ENCODE peak calls at places on chromosomes 2 and 18, in six cellular contexts. M, U, S, H, L and V are unnamed samples.

GRCh38 chr2:151808258-151809072 is 19.8 kb downstream of the ARL5A start:
- DNase-seq in S (no peak), H (no peak), U (no peak), M (peak), L (no peak), V (peak)

GRCh38 chr2:29063056-29063455 is 11.3 kb downstream of the PCARE start:
- DNase-seq in M (no peak), U (no peak), H (no peak), S (no peak), L (no peak), V (no peak)

GRCh38 chr2:96664366-96664765 is 21.8 kb downstream of the FER1L5 start:
- DNase-seq in M (no peak), U (no peak), H (no peak), S (no peak), L (no peak), V (no peak)

GRCh38 chr2:10814571-10815331 is 2.2 kb upstream of the PDIA6 start:
- DNase-seq in S (no peak), H (no peak), M (peak), U (no peak), L (no peak), V (no peak)

GRCh38 chr2:52402128-52402527 is 1365.5 kb upstream of the CHAC2 start:
- DNase-seq in H (no peak), U (no peak), M (no peak), S (no peak), L (no peak), V (no peak)

GRCh38 chr18:6115710-6116109 is 220.4 kb upstream of the TMEM200C start:
- DNase-seq in M (no peak), L (no peak), U (no peak), H (no peak), S (no peak), V (no peak)

GRCh38 chr2:171522057-171522803 is at the start of gene CYBRD1:
- DNase-seq in H (no peak), S (no peak), U (no peak), L (peak), M (peak), V (peak)

GRCh38 chr2:58497189-58497588 is 256.1 kb upstream of the FANCL start:
- DNase-seq in S (no peak), U (no peak), L (no peak), H (no peak), M (no peak), V (peak)

GRCh38 chr2:9813312-9814128 is 29.8 kb upstream of the TAF1B start:
- DNase-seq in L (no peak), H (peak), M (peak), S (peak), U (peak), V (peak)

GRCh38 chr2:236862961-236863728 is 222.5 kb upstream of the COPS8 start:
- DNase-seq in L (peak), U (no peak), H (no peak), M (no peak), S (no peak), V (peak)

GRCh38 chr2:223414646-223415045 is 187.5 kb downstream of the SCG2 start:
- DNase-seq in S (no peak), H (no peak), M (no peak), L (peak), U (no peak), V (peak)

GRCh38 chr2:47640356-47640755 is 142.6 kb upstream of the MSH6 start:
- DNase-seq in L (no peak), U (no peak), H (no peak), S (no peak), M (no peak), V (no peak)

GRCh38 chr2:22360735-22361374 is 1024.1 kb upstream of the KLHL29 start:
- DNase-seq in S (no peak), M (no peak), L (no peak), U (no peak), H (no peak), V (peak)

GRCh38 chr18:27750014-27750413 is 426.9 kb downstream of the CDH2 start:
- DNase-seq in S (no peak), M (peak), U (no peak), L (no peak), H (no peak), V (peak)

GRCh38 chr2:853203-853870 is 97.3 kb upstream of the SNTG2 start:
- DNase-seq in S (no peak), L (no peak), H (no peak), M (no peak), U (no peak), V (no peak)

GRCh38 chr2:21774691-21775090 is 650.9 kb downstream of the TDRD15 start:
- DNase-seq in H (no peak), S (no peak), U (no peak), L (no peak), M (no peak), V (no peak)

GRCh38 chr2:9138507-9139085 is 68.0 kb upstream of the ASAP2 start:
- DNase-seq in L (no peak), H (no peak), S (no peak), M (no peak), U (no peak), V (peak)

GRCh38 chr2:42086500-42086953 is 38.7 kb downstream of the PKDCC start:
- DNase-seq in H (peak), S (no peak), L (peak), M (peak), U (peak), V (peak)

GRCh38 chr2:99421469-99421868 is 68.3 kb downstream of the REV1 start:
- DNase-seq in H (no peak), S (no peak), U (no peak), L (no peak), M (no peak), V (no peak)

GRCh38 chr2:230680463-230681195 is 32.0 kb upstream of the CAB39 start:
- DNase-seq in M (no peak), U (no peak), H (no peak), S (no peak), L (no peak), V (no peak)

GRCh38 chr2:383173-383572 is 95.3 kb upstream of the ALKAL2 start:
- DNase-seq in S (no peak), H (no peak), M (no peak), U (no peak), L (no peak), V (peak)

GRCh38 chr2:209305746-209306196 is 118.1 kb upstream of the MAP2 start:
- DNase-seq in L (no peak), S (no peak), H (no peak), M (no peak), U (no peak), V (no peak)

GRCh38 chr18:70454705-70455322 is 166.0 kb downstream of the SOCS6 start:
- DNase-seq in U (peak), M (peak), H (no peak), S (peak), L (peak), V (peak)